ENCODE peak calls at places on chromosomes 7 and 10, in four cellular contexts. I is lower leg skin, B is upper lobe of left lung, P is vagina. U is an unnamed sample.

GRCh38 chr7:22824760-22825159 is 2.1 kb upstream of the TOMM7 start:
- DNase-seq in I (no peak), P (no peak), B (no peak), U (no peak)

GRCh38 chr10:119270893-119271361 is 63.6 kb downstream of the GRK5 start:
- DNase-seq in I (peak; percentile 94), B (peak; percentile 91), P (no peak), U (peak; percentile 45)

GRCh38 chr7:102175423-102176170 is 111.1 kb upstream of the SH2B2 start:
- DNase-seq in B (no peak), P (no peak), I (no peak), U (no peak)

GRCh38 chr7:73906874-73907273 is 45.9 kb downstream of the TMEM270 start:
- DNase-seq in B (no peak), I (peak; percentile 82), P (no peak), U (peak; percentile 4)

GRCh38 chr7:101189109-101189508 is 9.0 kb upstream of the NAT16 start:
- DNase-seq in I (no peak), P (no peak), B (no peak), U (no peak)

GRCh38 chr10:109587366-109587765 is 335.9 kb downstream of the XPNPEP1 start:
- DNase-seq in B (no peak), I (no peak), P (no peak), U (no peak)

GRCh38 chr7:42055171-42055570 is 181.8 kb downstream of the GLI3 start:
- DNase-seq in B (no peak), P (no peak), I (no peak), U (no peak)

GRCh38 chr7:84469034-84469433 is 274.4 kb upstream of the SEMA3A start:
- DNase-seq in I (no peak), P (no peak), B (no peak), U (no peak)

GRCh38 chr7:117005449-117005848 is 52.1 kb downstream of the ST7 start:
- DNase-seq in I (no peak), B (no peak), P (no peak), U (no peak)

GRCh38 chr7:42192072-42192471 is 44.9 kb downstream of the GLI3 start:
- DNase-seq in P (no peak), I (no peak), B (no peak), U (no peak)

DNA sequence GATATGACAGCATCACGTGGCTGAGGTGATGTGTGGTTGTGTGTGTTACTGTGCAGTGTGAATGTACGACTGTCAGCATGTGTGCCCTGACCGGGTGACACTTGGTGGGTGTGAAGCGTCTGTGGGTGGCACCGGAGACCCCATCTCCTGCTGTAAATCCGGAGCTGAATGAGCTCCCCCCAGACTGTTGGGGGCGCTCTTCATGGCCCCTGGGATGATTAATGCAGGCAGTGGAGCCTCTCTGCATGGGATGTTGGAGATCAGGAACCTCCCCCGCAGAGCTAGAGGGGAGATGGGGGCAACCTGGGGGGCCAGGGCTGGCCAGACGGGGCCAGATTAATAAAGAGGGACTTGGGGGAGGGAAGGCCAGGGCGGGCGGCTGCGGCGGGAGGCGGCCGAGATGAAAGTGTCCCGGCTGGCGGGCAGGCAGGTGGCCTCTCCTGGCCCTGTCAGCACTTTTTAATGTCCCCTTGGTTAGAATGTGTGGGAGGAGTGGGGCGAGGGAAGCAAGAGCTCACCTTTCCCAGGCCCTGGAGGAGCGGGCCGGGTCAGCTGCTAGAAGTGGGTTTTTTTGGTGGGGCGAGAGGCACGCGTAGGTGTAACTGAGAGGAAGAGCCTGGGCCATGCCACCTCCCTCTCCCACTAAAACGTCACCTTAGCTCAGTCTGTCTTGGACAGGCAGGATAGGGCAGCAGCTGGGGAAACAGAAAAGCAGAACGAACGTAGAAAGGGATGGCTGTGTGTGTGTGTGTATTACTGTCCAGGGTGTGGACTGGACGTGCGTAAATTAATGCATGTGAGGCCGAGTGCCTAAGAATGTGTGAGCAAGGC is 34.2 kb downstream of the HIF1AN start:
- DNase-seq in B (peak; percentile 65), P (peak; percentile 40), I (peak; percentile 68), U (no peak)
- TF ChIP-seq CTCF in B (no peak), P (no peak), I (no peak), U (no peak)

GRCh38 chr7:128398841-128399135 is 11.0 kb downstream of the IMPDH1 start:
- DNase-seq in I (no peak), P (no peak), B (no peak), U (no peak)
- TF ChIP-seq CTCF in I (no peak), P (peak; percentile 2), B (no peak), U (no peak)

GRCh38 chr10:69968830-69969229 is 83.8 kb upstream of the MACROH2A2 start:
- DNase-seq in B (no peak), P (no peak), I (no peak), U (no peak)
- TF ChIP-seq CTCF in B (no peak), P (no peak), I (no peak), U (no peak)

GRCh38 chr10:85105614-85106013 is 777.2 kb downstream of the CCSER2 start:
- DNase-seq in I (no peak), P (no peak), B (no peak), U (no peak)
- TF ChIP-seq CTCF in I (no peak), P (no peak), B (no peak), U (no peak)

GRCh38 chr7:46156039-46156438 is 235.0 kb upstream of the IGFBP3 start:
- DNase-seq in P (no peak), I (no peak), B (no peak), U (no peak)

GRCh38 chr7:46152671-46153070 is 231.6 kb upstream of the IGFBP3 start:
- DNase-seq in P (no peak), I (no peak), B (no peak), U (no peak)

GRCh38 chr7:46153583-46153950 is 232.5 kb upstream of the IGFBP3 start:
- DNase-seq in P (no peak), B (no peak), I (no peak), U (no peak)

GRCh38 chr7:46155367-46155766 is 234.3 kb upstream of the IGFBP3 start:
- DNase-seq in P (no peak), B (no peak), I (no peak), U (no peak)

GRCh38 chr7:46153951-46154787 is 233.1 kb upstream of the IGFBP3 start:
- DNase-seq in B (no peak), P (no peak), I (no peak), U (no peak)
- TF ChIP-seq CTCF in B (no peak), P (no peak), I (no peak), U (no peak)

DNA sequence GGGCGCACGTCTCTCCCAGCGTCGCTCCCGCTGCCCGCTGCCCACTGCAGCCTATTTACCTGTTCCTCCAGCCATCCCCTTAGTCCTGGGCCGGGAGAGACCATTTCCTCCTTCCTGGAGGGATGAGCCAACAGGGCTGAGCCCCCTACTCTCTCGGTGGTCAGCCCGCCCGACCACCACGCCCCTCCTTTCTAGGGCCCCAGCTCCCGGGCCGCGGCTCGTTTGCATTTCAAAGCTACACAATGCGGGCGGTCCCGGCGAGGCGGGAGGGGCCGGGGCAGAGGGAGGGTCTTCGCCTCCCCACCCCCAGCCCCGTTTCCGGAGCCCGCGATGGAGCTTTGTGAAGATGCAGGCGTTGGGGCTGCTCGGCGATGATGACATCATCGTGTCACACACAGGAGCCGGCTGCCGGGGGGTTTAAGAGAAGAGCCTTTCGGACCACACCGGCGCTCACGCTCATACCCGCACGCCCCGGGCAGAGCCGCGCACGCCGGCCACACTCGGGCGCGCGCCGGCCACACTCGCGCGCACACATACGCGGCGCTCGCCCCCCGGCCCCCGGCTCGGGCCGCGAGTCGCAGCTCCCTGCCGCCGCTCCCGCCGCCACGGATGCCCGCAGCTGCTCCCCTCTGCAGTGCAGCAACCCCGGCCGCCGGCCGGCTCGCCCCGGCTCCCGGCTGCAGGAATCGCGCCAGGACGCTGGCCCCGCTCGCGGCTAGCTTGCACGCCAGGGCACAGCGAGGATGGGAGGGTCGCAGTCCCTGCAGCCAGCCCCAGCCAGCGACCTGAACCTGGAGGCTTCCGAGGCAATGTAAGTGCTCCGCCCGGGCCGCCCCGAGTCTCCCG is 107.7 kb upstream of the BTBD16 start:
- DNase-seq in P (no peak), B (peak; percentile 87), I (no peak), U (no peak)
- TF ChIP-seq CTCF in P (no peak), B (no peak), I (no peak), U (no peak)

GRCh38 chr7:26167293-26167934 is 15.4 kb downstream of the NFE2L3 start:
- DNase-seq in P (no peak), B (no peak), I (peak; percentile 34), U (no peak)

GRCh38 chr7:26170663-26171062 is 18.7 kb downstream of the NFE2L3 start:
- DNase-seq in I (no peak), P (no peak), B (no peak), U (no peak)

GRCh38 chr7:26169271-26169670 is 17.3 kb downstream of the NFE2L3 start:
- DNase-seq in I (peak; percentile 63), B (no peak), P (no peak), U (no peak)

GRCh38 chr7:26166681-26167266 is 14.8 kb downstream of the NFE2L3 start:
- DNase-seq in I (peak; percentile 32), B (no peak), P (no peak), U (no peak)

DNA sequence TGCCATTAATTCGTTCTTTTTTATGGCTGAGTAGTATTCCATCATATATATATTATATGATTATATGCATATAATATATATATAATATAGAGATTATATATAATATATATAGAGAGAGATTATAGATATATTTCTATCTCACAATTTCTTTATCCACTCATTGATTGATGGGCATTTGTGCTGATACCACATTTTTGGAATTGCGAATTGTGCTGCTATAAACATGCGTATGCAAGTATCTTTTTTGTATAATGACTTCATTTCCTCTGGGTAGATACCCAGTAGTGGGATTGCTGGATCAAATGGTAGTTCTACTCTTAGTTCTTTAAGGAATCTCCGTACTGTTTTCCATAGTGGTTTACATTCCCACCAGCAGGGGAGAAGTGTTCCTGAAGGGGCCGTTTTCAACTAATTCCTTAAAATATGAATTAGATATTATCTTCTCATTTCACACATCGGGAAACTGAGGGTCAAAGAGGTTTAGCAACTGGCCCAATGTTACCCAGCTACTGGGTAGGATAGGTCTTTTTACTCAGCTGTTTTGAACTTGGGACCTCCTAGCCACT is 16.5 kb downstream of the NFE2L3 start:
- DNase-seq in B (no peak), P (no peak), I (no peak), U (no peak)
- TF ChIP-seq CTCF in B (no peak), P (no peak), I (no peak), U (no peak)

DNA sequence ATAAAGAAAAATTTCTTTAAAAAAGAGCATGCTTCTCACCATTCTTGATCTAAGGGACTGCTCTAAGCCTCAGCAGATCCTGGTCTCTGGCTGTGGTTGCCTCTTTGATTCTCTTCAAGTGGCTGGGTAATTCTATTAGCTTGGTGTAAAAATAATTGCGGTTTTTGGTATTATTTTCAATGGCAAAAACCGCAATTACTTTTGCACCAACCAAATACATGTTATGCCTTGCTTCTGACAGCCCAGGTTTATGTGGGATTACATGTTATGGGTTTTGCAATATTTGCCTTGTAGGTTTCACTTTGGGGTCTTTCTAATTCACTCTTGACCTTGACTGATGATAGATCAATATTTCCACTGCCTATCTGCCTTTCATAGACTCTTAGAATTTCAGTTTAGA is 20.0 kb upstream of the CREB5 start:
- DNase-seq in I (no peak), B (no peak), P (no peak), U (no peak)
- TF ChIP-seq CTCF in I (no peak), B (no peak), P (no peak), U (no peak)

GRCh38 chr10:31319602-31320178 is 674 bp downstream of the ZEB1 start:
- DNase-seq in I (no peak), B (peak; percentile 89), P (no peak), U (no peak)
- TF ChIP-seq CTCF in I (no peak), B (no peak), P (no peak), U (no peak)